ENCODE peak calls at places on chromosome 1, in ten cellular contexts. One of them, this sample, is unnamed.

GRCh38 chr1:64965239-64966157 is 851 bp downstream of the JAK1 start:
- DNase-seq in right lobe of liver: peak
- DNase-seq in OCI-LY7: peak
- DNase-seq in left lung: peak
- DNase-seq in K562: no peak
- DNase-seq in heart left ventricle: peak
- DNase-seq in AG04450: peak
- DNase-seq in thyroid gland: peak
- DNase-seq in upper lobe of right lung: peak
- DNase-seq in A673: peak
- DNase-seq in this sample: peak

GRCh38 chr1:5267603-5268235 is 613.3 kb downstream of the AJAP1 start:
- DNase-seq in right lobe of liver: no peak
- DNase-seq in OCI-LY7: no peak
- DNase-seq in left lung: no peak
- DNase-seq in K562: no peak
- DNase-seq in heart left ventricle: no peak
- DNase-seq in AG04450: no peak
- DNase-seq in thyroid gland: no peak
- DNase-seq in upper lobe of right lung: no peak
- DNase-seq in A673: peak
- DNase-seq in this sample: no peak

GRCh38 chr1:172236958-172237357 is 183.5 kb upstream of the C1orf105 start:
- DNase-seq in right lobe of liver: no peak
- DNase-seq in OCI-LY7: no peak
- DNase-seq in left lung: no peak
- DNase-seq in K562: no peak
- DNase-seq in heart left ventricle: no peak
- DNase-seq in AG04450: no peak
- DNase-seq in thyroid gland: no peak
- DNase-seq in upper lobe of right lung: no peak
- DNase-seq in A673: no peak
- DNase-seq in this sample: no peak

GRCh38 chr1:234213576-234214128 is 159.6 kb upstream of the COA6 start:
- DNase-seq in right lobe of liver: no peak
- DNase-seq in OCI-LY7: no peak
- DNase-seq in left lung: no peak
- DNase-seq in K562: no peak
- DNase-seq in heart left ventricle: no peak
- DNase-seq in AG04450: no peak
- DNase-seq in thyroid gland: no peak
- DNase-seq in upper lobe of right lung: no peak
- DNase-seq in A673: no peak
- DNase-seq in this sample: no peak

GRCh38 chr1:218930879-218931278 is 242.8 kb upstream of the LYPLAL1 start:
- DNase-seq in right lobe of liver: no peak
- DNase-seq in OCI-LY7: no peak
- DNase-seq in left lung: no peak
- DNase-seq in K562: no peak
- DNase-seq in heart left ventricle: no peak
- DNase-seq in AG04450: peak
- DNase-seq in thyroid gland: no peak
- DNase-seq in upper lobe of right lung: no peak
- DNase-seq in A673: no peak
- DNase-seq in this sample: no peak

GRCh38 chr1:93029317-93029716 is 49.8 kb upstream of the MTF2 start:
- DNase-seq in right lobe of liver: no peak
- DNase-seq in OCI-LY7: peak
- DNase-seq in left lung: no peak
- DNase-seq in K562: no peak
- DNase-seq in heart left ventricle: no peak
- DNase-seq in AG04450: no peak
- DNase-seq in thyroid gland: no peak
- DNase-seq in upper lobe of right lung: no peak
- DNase-seq in A673: no peak
- DNase-seq in this sample: no peak

GRCh38 chr1:192654607-192655389 is 18.9 kb downstream of the RGS13 start:
- DNase-seq in right lobe of liver: no peak
- DNase-seq in OCI-LY7: no peak
- DNase-seq in left lung: no peak
- DNase-seq in K562: no peak
- DNase-seq in heart left ventricle: no peak
- DNase-seq in AG04450: no peak
- DNase-seq in thyroid gland: no peak
- DNase-seq in upper lobe of right lung: no peak
- DNase-seq in A673: peak
- DNase-seq in this sample: no peak

GRCh38 chr1:63264161-63264560 is 58.2 kb upstream of the FOXD3 start:
- DNase-seq in right lobe of liver: no peak
- DNase-seq in OCI-LY7: no peak
- DNase-seq in left lung: no peak
- DNase-seq in K562: no peak
- DNase-seq in heart left ventricle: no peak
- DNase-seq in AG04450: no peak
- DNase-seq in thyroid gland: no peak
- DNase-seq in upper lobe of right lung: no peak
- DNase-seq in A673: no peak
- DNase-seq in this sample: no peak

GRCh38 chr1:223423641-223424233 is 30.5 kb downstream of the CCDC185 start:
- DNase-seq in right lobe of liver: no peak
- DNase-seq in OCI-LY7: no peak
- DNase-seq in left lung: no peak
- DNase-seq in K562: no peak
- DNase-seq in heart left ventricle: no peak
- DNase-seq in AG04450: no peak
- DNase-seq in thyroid gland: no peak
- DNase-seq in upper lobe of right lung: no peak
- DNase-seq in A673: peak
- DNase-seq in this sample: no peak

GRCh38 chr1:229661022-229661877 is 35.2 kb downstream of the URB2 start:
- DNase-seq in right lobe of liver: peak
- DNase-seq in OCI-LY7: peak
- DNase-seq in left lung: peak
- DNase-seq in K562: peak
- DNase-seq in heart left ventricle: peak
- DNase-seq in AG04450: peak
- DNase-seq in thyroid gland: peak
- DNase-seq in upper lobe of right lung: peak
- DNase-seq in A673: peak
- DNase-seq in this sample: peak

GRCh38 chr1:193176113-193176512 is 10.3 kb downstream of the B3GALT2 start:
- DNase-seq in right lobe of liver: no peak
- DNase-seq in OCI-LY7: no peak
- DNase-seq in left lung: no peak
- DNase-seq in K562: no peak
- DNase-seq in heart left ventricle: no peak
- DNase-seq in AG04450: no peak
- DNase-seq in thyroid gland: no peak
- DNase-seq in upper lobe of right lung: no peak
- DNase-seq in A673: no peak
- DNase-seq in this sample: no peak

GRCh38 chr1:81420760-81421159 is 380.0 kb upstream of the ADGRL2 start:
- DNase-seq in right lobe of liver: no peak
- DNase-seq in OCI-LY7: no peak
- DNase-seq in left lung: no peak
- DNase-seq in K562: no peak
- DNase-seq in heart left ventricle: no peak
- DNase-seq in AG04450: no peak
- DNase-seq in thyroid gland: no peak
- DNase-seq in upper lobe of right lung: no peak
- DNase-seq in A673: no peak
- DNase-seq in this sample: no peak

GRCh38 chr1:119670898-119671297 is 22.8 kb upstream of the ZNF697 start:
- DNase-seq in right lobe of liver: no peak
- DNase-seq in OCI-LY7: no peak
- DNase-seq in left lung: no peak
- DNase-seq in K562: no peak
- DNase-seq in heart left ventricle: no peak
- DNase-seq in AG04450: no peak
- DNase-seq in thyroid gland: no peak
- DNase-seq in upper lobe of right lung: no peak
- DNase-seq in A673: no peak
- DNase-seq in this sample: no peak

GRCh38 chr1:230426246-230427101 is at the start of gene PGBD5:
- DNase-seq in right lobe of liver: peak
- DNase-seq in OCI-LY7: peak
- DNase-seq in left lung: peak
- DNase-seq in K562: peak
- DNase-seq in heart left ventricle: peak
- DNase-seq in AG04450: no peak
- DNase-seq in thyroid gland: peak
- DNase-seq in upper lobe of right lung: peak
- DNase-seq in A673: peak
- DNase-seq in this sample: peak

GRCh38 chr1:198346178-198346577 is 189.4 kb downstream of the NEK7 start:
- DNase-seq in right lobe of liver: no peak
- DNase-seq in OCI-LY7: no peak
- DNase-seq in left lung: no peak
- DNase-seq in K562: no peak
- DNase-seq in heart left ventricle: no peak
- DNase-seq in AG04450: no peak
- DNase-seq in thyroid gland: no peak
- DNase-seq in upper lobe of right lung: no peak
- DNase-seq in A673: no peak
- DNase-seq in this sample: no peak

GRCh38 chr1:76826072-76826827 is 41.0 kb upstream of the ST6GALNAC5 start:
- DNase-seq in right lobe of liver: no peak
- DNase-seq in OCI-LY7: no peak
- DNase-seq in left lung: no peak
- DNase-seq in K562: no peak
- DNase-seq in heart left ventricle: no peak
- DNase-seq in AG04450: no peak
- DNase-seq in thyroid gland: no peak
- DNase-seq in upper lobe of right lung: no peak
- DNase-seq in A673: peak
- DNase-seq in this sample: peak

GRCh38 chr1:155485945-155486344 is 76.7 kb downstream of the ASH1L start:
- DNase-seq in right lobe of liver: no peak
- DNase-seq in OCI-LY7: peak
- DNase-seq in left lung: no peak
- DNase-seq in K562: no peak
- DNase-seq in heart left ventricle: no peak
- DNase-seq in AG04450: no peak
- DNase-seq in thyroid gland: no peak
- DNase-seq in upper lobe of right lung: no peak
- DNase-seq in A673: no peak
- DNase-seq in this sample: no peak

GRCh38 chr1:11458811-11459275 is 20.1 kb upstream of the DISP3 start:
- DNase-seq in right lobe of liver: no peak
- DNase-seq in OCI-LY7: no peak
- DNase-seq in left lung: no peak
- DNase-seq in K562: no peak
- DNase-seq in heart left ventricle: no peak
- DNase-seq in AG04450: no peak
- DNase-seq in thyroid gland: no peak
- DNase-seq in upper lobe of right lung: no peak
- DNase-seq in A673: no peak
- DNase-seq in this sample: no peak

GRCh38 chr1:176149939-176150807 is 56.9 kb downstream of the COP1 start:
- DNase-seq in right lobe of liver: no peak
- DNase-seq in OCI-LY7: no peak
- DNase-seq in left lung: no peak
- DNase-seq in K562: no peak
- DNase-seq in heart left ventricle: no peak
- DNase-seq in AG04450: no peak
- DNase-seq in thyroid gland: no peak
- DNase-seq in upper lobe of right lung: no peak
- DNase-seq in A673: no peak
- DNase-seq in this sample: no peak

GRCh38 chr1:52268372-52268771 is 97.6 kb downstream of the CC2D1B start:
- DNase-seq in right lobe of liver: no peak
- DNase-seq in OCI-LY7: no peak
- DNase-seq in left lung: no peak
- DNase-seq in K562: no peak
- DNase-seq in heart left ventricle: no peak
- DNase-seq in AG04450: no peak
- DNase-seq in thyroid gland: peak
- DNase-seq in upper lobe of right lung: no peak
- DNase-seq in A673: peak
- DNase-seq in this sample: no peak
- H3K27ac ChIP-seq in right lobe of liver: no peak
- H3K27ac ChIP-seq in OCI-LY7: no peak
- H3K27ac ChIP-seq in left lung: no peak
- H3K27ac ChIP-seq in K562: no peak
- H3K27ac ChIP-seq in heart left ventricle: no peak
- H3K27ac ChIP-seq in AG04450: no peak
- H3K27ac ChIP-seq in thyroid gland: peak
- H3K27ac ChIP-seq in upper lobe of right lung: no peak
- H3K27ac ChIP-seq in A673: no peak
- H3K27ac ChIP-seq in this sample: no peak

DNA sequence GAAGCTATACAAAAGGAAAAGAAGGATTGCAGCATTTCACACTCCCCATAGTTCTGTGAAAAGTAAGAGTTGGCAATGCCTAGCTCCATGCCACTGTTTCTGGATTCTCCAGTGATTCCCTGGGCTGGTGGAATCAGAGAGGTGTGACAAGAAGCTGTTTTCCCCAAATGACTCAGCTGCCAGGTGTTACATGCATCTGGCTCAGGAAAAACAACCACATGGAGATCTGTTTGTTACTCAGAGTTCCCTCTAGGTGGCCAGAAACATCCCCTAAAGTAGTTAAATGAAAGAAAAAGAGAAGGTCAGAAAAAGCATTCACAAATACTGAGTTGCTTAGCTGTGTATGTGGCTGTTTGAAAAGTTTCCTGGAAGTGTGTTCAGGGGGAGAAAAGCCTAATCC is 115.8 kb downstream of the UCK2 start:
- DNase-seq in right lobe of liver: no peak
- DNase-seq in OCI-LY7: no peak
- DNase-seq in left lung: no peak
- DNase-seq in K562: no peak
- DNase-seq in heart left ventricle: no peak
- DNase-seq in AG04450: no peak
- DNase-seq in thyroid gland: no peak
- DNase-seq in upper lobe of right lung: no peak
- DNase-seq in A673: no peak
- DNase-seq in this sample: no peak
- TF ChIP-seq CTCF in right lobe of liver: no peak
- TF ChIP-seq CTCF in OCI-LY7: no peak
- TF ChIP-seq CTCF in left lung: no peak
- TF ChIP-seq CTCF in K562: no peak
- TF ChIP-seq CTCF in heart left ventricle: no peak
- TF ChIP-seq CTCF in AG04450: no peak
- TF ChIP-seq CTCF in thyroid gland: no peak
- TF ChIP-seq CTCF in upper lobe of right lung: no peak
- TF ChIP-seq CTCF in A673: no peak
- TF ChIP-seq CTCF in this sample: no peak

GRCh38 chr1:1118011-1118892 is 2.4 kb upstream of the C1orf159 start:
- DNase-seq in right lobe of liver: peak
- DNase-seq in OCI-LY7: no peak
- DNase-seq in left lung: peak
- DNase-seq in K562: no peak
- DNase-seq in heart left ventricle: peak
- DNase-seq in AG04450: no peak
- DNase-seq in thyroid gland: no peak
- DNase-seq in upper lobe of right lung: peak
- DNase-seq in A673: no peak
- DNase-seq in this sample: no peak
- H3K27ac ChIP-seq in right lobe of liver: no peak
- H3K27ac ChIP-seq in OCI-LY7: no peak
- H3K27ac ChIP-seq in left lung: no peak
- H3K27ac ChIP-seq in K562: no peak
- H3K27ac ChIP-seq in heart left ventricle: no peak
- H3K27ac ChIP-seq in AG04450: no peak
- H3K27ac ChIP-seq in thyroid gland: no peak
- H3K27ac ChIP-seq in upper lobe of right lung: no peak
- H3K27ac ChIP-seq in A673: no peak
- H3K27ac ChIP-seq in this sample: no peak

GRCh38 chr1:178055093-178055492 is 38.8 kb upstream of the RASAL2 start:
- DNase-seq in right lobe of liver: peak
- DNase-seq in OCI-LY7: peak
- DNase-seq in left lung: peak
- DNase-seq in K562: no peak
- DNase-seq in heart left ventricle: peak
- DNase-seq in AG04450: no peak
- DNase-seq in thyroid gland: peak
- DNase-seq in upper lobe of right lung: peak
- DNase-seq in A673: no peak
- DNase-seq in this sample: peak
- TF ChIP-seq CTCF in right lobe of liver: peak
- TF ChIP-seq CTCF in OCI-LY7: peak
- TF ChIP-seq CTCF in left lung: peak
- TF ChIP-seq CTCF in K562: no peak
- TF ChIP-seq CTCF in heart left ventricle: peak
- TF ChIP-seq CTCF in AG04450: peak
- TF ChIP-seq CTCF in thyroid gland: peak
- TF ChIP-seq CTCF in upper lobe of right lung: peak
- TF ChIP-seq CTCF in A673: peak
- TF ChIP-seq CTCF in this sample: peak

This sample was measured in RWPE1.